ENCODE peak calls at places on chromosome 21, in eight cellular contexts. N, P, G, T, V, D, X and E are unnamed samples.

GRCh38 chr21:36985761-36986594 is 19.5 kb upstream of the HLCS start:
- DNase-seq in P (no peak), V (no peak), T (no peak), X (no peak), G (no peak), D (no peak), N (no peak), E (no peak)

GRCh38 chr21:33541105-33541711 is 709 bp downstream of the GART start:
- DNase-seq in X (no peak), T (no peak), P (peak; percentile 62), N (no peak), D (no peak), V (peak; percentile 13), G (no peak), E (no peak)

GRCh38 chr21:26499475-26499874 is 73.6 kb downstream of the CYYR1 start:
- DNase-seq in P (no peak), T (no peak), G (no peak), X (no peak), D (no peak), N (no peak), V (no peak), E (no peak)

GRCh38 chr21:37915941-37916794 is at the start of gene KCNJ6:
- DNase-seq in V (peak; percentile 17), P (no peak), T (no peak), D (peak; percentile 25), X (no peak), N (no peak), G (no peak), E (no peak)

GRCh38 chr21:25370311-25370744 is 237.0 kb downstream of the MRPL39 start:
- DNase-seq in N (no peak), T (no peak), D (peak; percentile 98), V (no peak), X (no peak), G (no peak), P (no peak), E (peak; percentile 82)

GRCh38 chr21:38837806-38838461 is 32.2 kb downstream of the ETS2 start:
- DNase-seq in X (no peak), N (no peak), P (no peak), V (no peak), G (no peak), T (no peak), D (no peak), E (no peak)

GRCh38 chr21:31298618-31299269 is 45.3 kb downstream of the TIAM1 start:
- DNase-seq in T (no peak), X (no peak), N (no peak), P (no peak), D (no peak), G (no peak), V (no peak), E (no peak)

GRCh38 chr21:45534591-45535331 is 7.5 kb downstream of the SLC19A1 start:
- DNase-seq in G (no peak), X (no peak), P (no peak), N (peak; percentile 77), V (peak; percentile 46), T (no peak), D (no peak), E (no peak)

GRCh38 chr21:23853796-23854379 is 1753.4 kb downstream of the MRPL39 start:
- DNase-seq in G (no peak), V (no peak), P (peak; percentile 59), D (peak; percentile 6), T (no peak), X (peak; percentile 29), N (no peak), E (no peak)

GRCh38 chr21:28799926-28800325 is 192.8 kb downstream of the LTN1 start:
- DNase-seq in P (no peak), X (no peak), T (no peak), V (no peak), D (no peak), G (no peak), N (no peak), E (no peak)

GRCh38 chr21:30164796-30165195 is 1.8 kb downstream of the CLDN17 start:
- DNase-seq in V (no peak), G (no peak), X (no peak), T (no peak), N (no peak), P (no peak), D (no peak), E (no peak)

GRCh38 chr21:27393726-27394125 is 426.8 kb upstream of the ADAMTS5 start:
- DNase-seq in V (no peak), N (no peak), P (no peak), X (no peak), G (no peak), T (no peak), D (no peak), E (no peak)

GRCh38 chr21:30044447-30045064 is 104.8 kb upstream of the GRIK1 start:
- DNase-seq in G (no peak), P (peak; percentile 23), T (no peak), V (no peak), N (peak; percentile 6), X (peak; percentile 43), D (peak; percentile 25), E (peak; percentile 5)

GRCh38 chr21:38671716-38672115 is 134.0 kb upstream of the ETS2 start:
- DNase-seq in T (no peak), N (no peak), V (no peak), X (no peak), G (no peak), D (no peak), P (no peak), E (no peak)

GRCh38 chr21:45996311-45997204 is 15.0 kb downstream of the COL6A1 start:
- DNase-seq in V (no peak), N (peak; percentile 2), D (no peak), P (no peak), T (peak; percentile 72), X (no peak), G (no peak), E (no peak)

GRCh38 chr21:31731112-31731801 is 661 bp downstream of the SCAF4 start:
- DNase-seq in N (peak; percentile 34), V (peak; percentile 56), D (no peak), P (peak; percentile 69), G (peak; percentile 37), X (no peak), T (peak; percentile 77), E (no peak)

GRCh38 chr21:25402134-25402957 is 204.9 kb downstream of the MRPL39 start:
- DNase-seq in D (no peak), V (no peak), T (no peak), P (no peak), X (no peak), N (no peak), G (no peak), E (no peak)

GRCh38 chr21:45994086-45994661 is 12.6 kb downstream of the COL6A1 start:
- DNase-seq in D (no peak), N (peak; percentile 12), V (peak; percentile 16), P (no peak), G (no peak), X (no peak), T (peak; percentile 72), E (no peak)

GRCh38 chr21:15058718-15059316 is 6.0 kb downstream of the NRIP1 start:
- DNase-seq in T (no peak), P (peak; percentile 5), V (no peak), X (no peak), D (peak; percentile 52), N (no peak), G (no peak), E (no peak)

GRCh38 chr21:26070822-26071425 is 99.6 kb downstream of the APP start:
- DNase-seq in X (peak; percentile 37), V (peak; percentile 33), G (peak; percentile 43), N (peak; percentile 38), D (peak; percentile 48), P (no peak), T (no peak), E (peak; percentile 14)

GRCh38 chr21:37829043-37829442 is 87.2 kb downstream of the KCNJ6 start:
- DNase-seq in P (no peak), T (no peak), D (no peak), X (no peak), V (no peak), N (no peak), G (no peak), E (no peak)

GRCh38 chr21:42461881-42462877 is 33.8 kb downstream of the RSPH1 start:
- DNase-seq in P (no peak), D (no peak), X (no peak), N (no peak), G (no peak), V (no peak), T (no peak), E (no peak)

GRCh38 chr21:29146726-29147125 is 16.3 kb downstream of the MAP3K7CL start:
- DNase-seq in P (no peak), N (no peak), G (no peak), T (no peak), D (no peak), X (no peak), V (no peak), E (no peak)

GRCh38 chr21:46056450-46056903 is 41.4 kb upstream of the COL6A2 start:
- DNase-seq in P (no peak), N (peak; percentile 63), T (peak; percentile 96), V (peak; percentile 87), X (peak; percentile 65), D (peak; percentile 72), G (peak; percentile 73), E (no peak)

GRCh38 chr21:37475186-37475868 is 108.8 kb downstream of the DYRK1A start:
- DNase-seq in G (no peak), T (no peak), D (no peak), N (no peak), V (no peak), P (no peak), X (no peak), E (no peak)

GRCh38 chr21:16587141-16587570 is 857.4 kb downstream of the USP25 start:
- DNase-seq in V (peak; percentile 65), X (peak; percentile 54), P (peak; percentile 80), G (peak; percentile 69), N (peak; percentile 50), T (no peak), D (peak; percentile 77), E (no peak)
- H3K4me3 ChIP-seq in V (peak overlapping the region; percentile 64), X (peak overlapping the region; percentile 48), P (peak overlapping the region; percentile 44), G (no peak overlapping the region), N (peak overlapping the region; percentile 40), T (peak overlapping the region; percentile 69), D (no peak overlapping the region), E (no peak overlapping the region)

DNA sequence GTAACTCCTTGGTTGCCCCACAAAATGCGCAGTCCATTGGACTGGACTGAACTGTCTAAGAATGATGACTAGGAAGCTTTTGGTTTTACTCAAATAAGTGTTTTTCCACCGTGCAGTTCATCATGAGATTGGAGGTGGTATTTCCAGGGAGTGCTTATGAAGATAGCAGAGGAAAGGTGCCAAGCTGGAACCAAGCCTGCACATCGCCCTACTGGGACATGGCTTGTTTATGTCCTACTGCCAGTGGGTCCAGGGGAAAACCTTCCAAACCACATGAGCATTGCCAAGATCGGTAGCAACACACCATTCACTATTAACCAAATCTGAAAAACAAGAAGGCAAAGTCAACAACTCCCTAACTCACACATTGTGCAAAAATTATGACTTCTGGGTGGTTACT is 54.7 kb upstream of the DSCAM start:
- DNase-seq in V (no peak), P (no peak), D (no peak), N (peak; percentile 46), G (no peak), X (no peak), T (no peak), E (no peak)
- TF ChIP-seq CTCF in V (no peak), P (no peak), D (no peak), N (no peak), G (no peak), X (no peak), T (no peak), E (no peak)

GRCh38 chr21:22438428-22439086 is 1440.3 kb downstream of the NCAM2 start:
- DNase-seq in X (no peak), P (no peak), D (no peak), V (no peak), N (no peak), T (no peak), G (no peak), E (no peak)
- H3K4me3 ChIP-seq in X (no peak overlapping the region), P (no peak overlapping the region), D (no peak overlapping the region), V (no peak overlapping the region), N (no peak overlapping the region), T (no peak overlapping the region), G (no peak overlapping the region), E (no peak overlapping the region)

GRCh38 chr21:41142051-41142795 is 25.7 kb upstream of the BACE2 start:
- DNase-seq in T (no peak), D (peak; percentile 6), V (peak; percentile 31), X (peak; percentile 38), N (peak; percentile 41), P (no peak), G (peak; percentile 37), E (peak; percentile 35)
- TF ChIP-seq CTCF in T (no peak), D (peak; percentile 8), V (no peak), X (no peak), N (no peak), P (no peak), G (no peak), E (no peak)